ENCODE peak calls at places on chromosomes 1 and 21, in five cellular contexts. One of them, this sample, is unnamed.

GRCh38 chr1:106651028-106651752 is 405.3 kb upstream of the PRMT6 start:
- DNase-seq in neural progenitor cell: no peak
- DNase-seq in PC-9: no peak
- DNase-seq in adrenal gland: no peak
- DNase-seq in transverse colon: no peak
- DNase-seq in this sample: no peak

GRCh38 chr1:36864182-36865079 is 169.9 kb downstream of the GRIK3 start:
- DNase-seq in neural progenitor cell: peak; percentile 68
- DNase-seq in PC-9: no peak
- DNase-seq in adrenal gland: no peak
- DNase-seq in transverse colon: no peak
- DNase-seq in this sample: peak; percentile 28

GRCh38 chr21:39422468-39423241 is 22.9 kb downstream of the LCA5L start:
- DNase-seq in neural progenitor cell: peak; percentile 13
- DNase-seq in PC-9: no peak
- DNase-seq in adrenal gland: no peak
- DNase-seq in transverse colon: no peak
- DNase-seq in this sample: no peak

GRCh38 chr1:12636098-12636950 is 7.6 kb upstream of the AADACL4 start:
- DNase-seq in neural progenitor cell: peak; percentile 50
- DNase-seq in PC-9: no peak
- DNase-seq in adrenal gland: peak; percentile 33
- DNase-seq in transverse colon: no peak
- DNase-seq in this sample: peak; percentile 37

GRCh38 chr1:168987923-168988322 is 118.6 kb upstream of the ATP1B1 start:
- DNase-seq in neural progenitor cell: no peak
- DNase-seq in PC-9: no peak
- DNase-seq in adrenal gland: no peak
- DNase-seq in transverse colon: no peak
- DNase-seq in this sample: no peak

GRCh38 chr21:44710756-44711326 is 531 bp downstream of the TSPEAR start:
- DNase-seq in neural progenitor cell: peak; percentile 30
- DNase-seq in PC-9: no peak
- DNase-seq in adrenal gland: no peak
- DNase-seq in transverse colon: no peak
- DNase-seq in this sample: no peak

GRCh38 chr1:203031467-203031866 is 5.2 kb downstream of the PPFIA4 start:
- DNase-seq in neural progenitor cell: no peak
- DNase-seq in PC-9: no peak
- DNase-seq in adrenal gland: no peak
- DNase-seq in transverse colon: no peak
- DNase-seq in this sample: no peak

GRCh38 chr1:228452194-228453021 is 34.8 kb upstream of the RNF187 start:
- DNase-seq in neural progenitor cell: no peak
- DNase-seq in PC-9: peak; percentile 70
- DNase-seq in adrenal gland: peak; percentile 63
- DNase-seq in transverse colon: no peak
- DNase-seq in this sample: no peak

GRCh38 chr1:205243355-205244191 is 15.8 kb downstream of the TMCC2 start:
- DNase-seq in neural progenitor cell: no peak
- DNase-seq in PC-9: no peak
- DNase-seq in adrenal gland: no peak
- DNase-seq in transverse colon: no peak
- DNase-seq in this sample: no peak

GRCh38 chr1:97163591-97164275 is 442.1 kb downstream of the PTBP2 start:
- DNase-seq in neural progenitor cell: no peak
- DNase-seq in PC-9: no peak
- DNase-seq in adrenal gland: no peak
- DNase-seq in transverse colon: no peak
- DNase-seq in this sample: no peak

GRCh38 chr1:51218570-51218969 is 17.5 kb upstream of the RNF11 start:
- DNase-seq in neural progenitor cell: no peak
- DNase-seq in PC-9: no peak
- DNase-seq in adrenal gland: no peak
- DNase-seq in transverse colon: no peak
- DNase-seq in this sample: no peak

GRCh38 chr1:22465018-22465565 is 13.4 kb downstream of the ZBTB40 start:
- DNase-seq in neural progenitor cell: no peak
- DNase-seq in PC-9: no peak
- DNase-seq in adrenal gland: no peak
- DNase-seq in transverse colon: no peak
- DNase-seq in this sample: no peak

GRCh38 chr21:26715116-26715515 is 130.1 kb downstream of the ADAMTS1 start:
- DNase-seq in neural progenitor cell: no peak
- DNase-seq in PC-9: no peak
- DNase-seq in adrenal gland: peak; percentile 81
- DNase-seq in transverse colon: no peak
- DNase-seq in this sample: no peak

GRCh38 chr1:20008391-20008841 is 29.0 kb upstream of the PLA2G2A start:
- DNase-seq in neural progenitor cell: no peak
- DNase-seq in PC-9: no peak
- DNase-seq in adrenal gland: peak; percentile 83
- DNase-seq in transverse colon: no peak
- DNase-seq in this sample: no peak

GRCh38 chr1:99749948-99750347 is 16.5 kb downstream of the FRRS1 start:
- DNase-seq in neural progenitor cell: no peak
- DNase-seq in PC-9: no peak
- DNase-seq in adrenal gland: no peak
- DNase-seq in transverse colon: no peak
- DNase-seq in this sample: no peak

GRCh38 chr1:159960721-159961381 is 6.8 kb upstream of the SLAMF9 start:
- DNase-seq in neural progenitor cell: no peak
- DNase-seq in PC-9: peak; percentile 88
- DNase-seq in adrenal gland: no peak
- DNase-seq in transverse colon: peak; percentile 89
- DNase-seq in this sample: no peak

GRCh38 chr1:205440476-205441317 is 15.1 kb downstream of the BLACAT1 start:
- DNase-seq in neural progenitor cell: peak; percentile 66
- DNase-seq in PC-9: peak; percentile 86
- DNase-seq in adrenal gland: no peak
- DNase-seq in transverse colon: peak; percentile 89
- DNase-seq in this sample: peak; percentile 78

GRCh38 chr1:109718495-109718894 is 6.4 kb downstream of the GSTM5 start:
- DNase-seq in neural progenitor cell: peak; percentile 1
- DNase-seq in PC-9: no peak
- DNase-seq in adrenal gland: no peak
- DNase-seq in transverse colon: no peak
- DNase-seq in this sample: no peak

GRCh38 chr21:38811257-38811656 is 5.5 kb downstream of the ETS2 start:
- DNase-seq in neural progenitor cell: no peak
- DNase-seq in PC-9: no peak
- DNase-seq in adrenal gland: no peak
- DNase-seq in transverse colon: no peak
- DNase-seq in this sample: no peak

GRCh38 chr1:28926629-28927441 is 12.5 kb downstream of the EPB41 start:
- DNase-seq in neural progenitor cell: peak; percentile 23
- DNase-seq in PC-9: no peak
- DNase-seq in adrenal gland: no peak
- DNase-seq in transverse colon: no peak
- DNase-seq in this sample: no peak

GRCh38 chr1:62175568-62176179 is 19.0 kb upstream of the L1TD1 start:
- DNase-seq in neural progenitor cell: peak; percentile 70
- DNase-seq in PC-9: peak; percentile 61
- DNase-seq in adrenal gland: peak; percentile 22
- DNase-seq in transverse colon: peak; percentile 33
- DNase-seq in this sample: no peak

GRCh38 chr1:161721738-161722343 is 497 bp downstream of the FCRLB start:
- DNase-seq in neural progenitor cell: no peak
- DNase-seq in PC-9: no peak
- DNase-seq in adrenal gland: no peak
- DNase-seq in transverse colon: no peak
- DNase-seq in this sample: no peak

GRCh38 chr1:112699425-112700144 is 7.3 kb downstream of the RHOC start:
- DNase-seq in neural progenitor cell: no peak
- DNase-seq in PC-9: no peak
- DNase-seq in adrenal gland: no peak
- DNase-seq in transverse colon: no peak
- DNase-seq in this sample: no peak

GRCh38 chr1:103948526-103948925 is 198.8 kb downstream of the AMY1C start:
- DNase-seq in neural progenitor cell: no peak
- DNase-seq in PC-9: no peak
- DNase-seq in adrenal gland: no peak
- DNase-seq in transverse colon: no peak
- DNase-seq in this sample: no peak
- TF ChIP-seq CTCF in neural progenitor cell: peak; percentile 47
- TF ChIP-seq CTCF in PC-9: peak; percentile 71
- TF ChIP-seq CTCF in adrenal gland: no peak
- TF ChIP-seq CTCF in transverse colon: no peak
- TF ChIP-seq CTCF in this sample: no peak

DNA sequence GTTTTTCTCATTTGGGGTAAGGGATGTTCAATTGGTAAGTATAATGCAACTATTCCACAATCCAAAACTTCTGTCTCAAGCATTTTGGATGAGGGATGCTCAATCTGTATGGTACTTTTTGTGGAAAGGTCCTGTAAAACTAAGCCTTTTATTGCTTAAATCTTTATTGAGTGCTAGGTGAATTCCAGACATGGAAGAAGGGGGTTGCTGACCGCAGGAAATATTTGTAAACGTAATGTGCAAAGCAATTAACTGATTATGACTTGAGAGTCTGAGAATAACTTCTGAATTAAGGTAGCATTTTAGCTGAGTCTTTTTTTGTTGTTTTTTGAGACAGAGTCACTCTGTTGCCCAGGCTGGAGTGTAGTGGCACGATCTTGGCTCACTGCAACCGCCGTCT is 3.1 kb downstream of the AKIRIN1 start:
- DNase-seq in neural progenitor cell: no peak
- DNase-seq in PC-9: no peak
- DNase-seq in adrenal gland: no peak
- DNase-seq in transverse colon: no peak
- DNase-seq in this sample: no peak
- H3K4me1 ChIP-seq in neural progenitor cell: peaks cover 28% of the 10 kb centered on the region
- H3K4me1 ChIP-seq in PC-9: peaks cover 22% of the 10 kb centered on the region
- H3K4me1 ChIP-seq in adrenal gland: peaks cover 47% of the 10 kb centered on the region
- H3K4me1 ChIP-seq in transverse colon: no peaks in the 10 kb centered on the region
- H3K4me1 ChIP-seq in this sample: peaks cover 31% of the 10 kb centered on the region

GRCh38 chr21:41932576-41933258 is 21.1 kb downstream of the C2CD2 start:
- DNase-seq in neural progenitor cell: no peak
- DNase-seq in PC-9: peak; percentile 58
- DNase-seq in adrenal gland: peak; percentile 93
- DNase-seq in transverse colon: no peak
- DNase-seq in this sample: peak; percentile 54
- H3K4me3 ChIP-seq in neural progenitor cell: no peak overlapping the region
- H3K4me3 ChIP-seq in PC-9: no peak overlapping the region
- H3K4me3 ChIP-seq in adrenal gland: no peak overlapping the region
- H3K4me3 ChIP-seq in transverse colon: no peak overlapping the region
- H3K4me3 ChIP-seq in this sample: no peak overlapping the region

GRCh38 chr1:201378804-201379203 is 1.3 kb upstream of the TNNT2 start:
- DNase-seq in neural progenitor cell: no peak
- DNase-seq in PC-9: no peak
- DNase-seq in adrenal gland: no peak
- DNase-seq in transverse colon: no peak
- DNase-seq in this sample: no peak
- TF ChIP-seq CTCF in neural progenitor cell: no peak
- TF ChIP-seq CTCF in PC-9: no peak
- TF ChIP-seq CTCF in adrenal gland: no peak
- TF ChIP-seq CTCF in transverse colon: no peak
- TF ChIP-seq CTCF in this sample: no peak

GRCh38 chr21:34158866-34159616 is 85.7 kb downstream of the MRPS6 start:
- DNase-seq in neural progenitor cell: no peak
- DNase-seq in PC-9: no peak
- DNase-seq in adrenal gland: no peak
- DNase-seq in transverse colon: no peak
- DNase-seq in this sample: no peak

GRCh38 chr21:34156957-34157356 is 83.6 kb downstream of the MRPS6 start:
- DNase-seq in neural progenitor cell: no peak
- DNase-seq in PC-9: no peak
- DNase-seq in adrenal gland: no peak
- DNase-seq in transverse colon: no peak
- DNase-seq in this sample: no peak

GRCh38 chr21:34154878-34155277 is 81.5 kb downstream of the MRPS6 start:
- DNase-seq in neural progenitor cell: no peak
- DNase-seq in PC-9: no peak
- DNase-seq in adrenal gland: no peak
- DNase-seq in transverse colon: no peak
- DNase-seq in this sample: no peak

GRCh38 chr21:34157456-34158025 is 84.2 kb downstream of the MRPS6 start:
- DNase-seq in neural progenitor cell: no peak
- DNase-seq in PC-9: no peak
- DNase-seq in adrenal gland: no peak
- DNase-seq in transverse colon: no peak
- DNase-seq in this sample: no peak

DNA sequence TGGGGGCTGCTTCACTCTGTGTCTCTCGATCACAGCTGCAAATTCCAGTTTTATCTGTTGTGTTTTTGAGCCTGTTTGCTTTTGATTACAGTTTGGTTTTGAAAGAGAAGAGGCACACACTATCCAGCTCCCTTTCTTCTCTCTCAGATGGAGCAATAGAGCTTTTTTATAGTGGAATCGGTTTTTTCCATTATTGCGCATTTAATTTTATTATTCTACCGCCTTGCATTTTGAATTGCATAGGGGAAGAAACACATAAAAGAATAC is 86.2 kb downstream of the MRPS6 start:
- DNase-seq in neural progenitor cell: no peak
- DNase-seq in PC-9: no peak
- DNase-seq in adrenal gland: no peak
- DNase-seq in transverse colon: no peak
- DNase-seq in this sample: no peak
- H3K4me1 ChIP-seq in neural progenitor cell: no peaks in the 10 kb centered on the region
- H3K4me1 ChIP-seq in PC-9: no peaks in the 10 kb centered on the region
- H3K4me1 ChIP-seq in adrenal gland: peaks cover 6% of the 10 kb centered on the region
- H3K4me1 ChIP-seq in transverse colon: no peaks in the 10 kb centered on the region
- H3K4me1 ChIP-seq in this sample: no peaks in the 10 kb centered on the region

GRCh38 chr21:41861987-41862386 is 17.2 kb downstream of the PRDM15 start:
- DNase-seq in neural progenitor cell: no peak
- DNase-seq in PC-9: no peak
- DNase-seq in adrenal gland: no peak
- DNase-seq in transverse colon: no peak
- DNase-seq in this sample: no peak
- H3K4me3 ChIP-seq in neural progenitor cell: no peak overlapping the region
- H3K4me3 ChIP-seq in PC-9: no peak overlapping the region
- H3K4me3 ChIP-seq in adrenal gland: no peak overlapping the region
- H3K4me3 ChIP-seq in transverse colon: no peak overlapping the region
- H3K4me3 ChIP-seq in this sample: no peak overlapping the region

GRCh38 chr21:32496536-32496935 is 84.0 kb downstream of the EVA1C start:
- DNase-seq in neural progenitor cell: no peak
- DNase-seq in PC-9: no peak
- DNase-seq in adrenal gland: no peak
- DNase-seq in transverse colon: no peak
- DNase-seq in this sample: no peak

GRCh38 chr21:32494946-32495703 is 82.6 kb downstream of the EVA1C start:
- DNase-seq in neural progenitor cell: no peak
- DNase-seq in PC-9: peak; percentile 14
- DNase-seq in adrenal gland: peak; percentile 28
- DNase-seq in transverse colon: no peak
- DNase-seq in this sample: no peak

GRCh38 chr21:32499249-32500055 is 85.9 kb downstream of the TCP10L start:
- DNase-seq in neural progenitor cell: peak; percentile 23
- DNase-seq in PC-9: no peak
- DNase-seq in adrenal gland: no peak
- DNase-seq in transverse colon: no peak
- DNase-seq in this sample: no peak
- TF ChIP-seq CTCF in neural progenitor cell: no peak
- TF ChIP-seq CTCF in PC-9: no peak
- TF ChIP-seq CTCF in adrenal gland: no peak
- TF ChIP-seq CTCF in transverse colon: no peak
- TF ChIP-seq CTCF in this sample: no peak

This sample was measured in lower lobe of right lung.